ENCODE peak calls at places on chromosomes 13 and 19, in six cellular contexts. Z, Q, B, G, N and K are unnamed samples.

GRCh38 chr13:105569816-105570215 is 965.6 kb downstream of the EFNB2 start:
- DNase-seq in G (no peak), N (peak; percentile 12), B (no peak), Q (no peak), Z (no peak), K (no peak)

GRCh38 chr13:95552539-95553270 is at the start of gene CLDN10:
- DNase-seq in N (peak; percentile 93), G (no peak), B (no peak), Z (no peak), Q (no peak), K (no peak)

GRCh38 chr19:28980236-28980868 is 232.6 kb downstream of the UQCRFS1 start:
- DNase-seq in Z (no peak), N (no peak), G (peak; percentile 45), B (peak; percentile 61), Q (no peak), K (no peak)

GRCh38 chr13:42272115-42272756 is at the start of gene AKAP11:
- DNase-seq in Q (no peak), Z (peak; percentile 26), G (peak; percentile 24), B (peak; percentile 35), N (no peak), K (peak; percentile 68)

GRCh38 chr13:101026328-101026727 is 351.7 kb upstream of the TMTC4 start:
- DNase-seq in N (no peak), B (no peak), G (no peak), Z (no peak), Q (no peak), K (no peak)

GRCh38 chr13:102131246-102131645 is 270.6 kb downstream of the FGF14 start:
- DNase-seq in N (no peak), B (no peak), Q (no peak), Z (no peak), G (no peak), K (no peak)

GRCh38 chr19:4206818-4207484 is 22.4 kb upstream of the EBI3 start:
- DNase-seq in B (peak; percentile 38), G (no peak), Q (no peak), Z (no peak), N (no peak), K (no peak)

GRCh38 chr19:47414469-47414868 is 4.9 kb downstream of the MEIS3 start:
- DNase-seq in Q (no peak), N (peak; percentile 43), B (no peak), Z (no peak), G (no peak), K (no peak)

GRCh38 chr13:103200118-103200885 is 134.1 kb upstream of the SLC10A2 start:
- DNase-seq in Z (no peak), B (no peak), Q (no peak), N (no peak), G (no peak), K (no peak)

GRCh38 chr13:25872871-25873607 is 178.8 kb downstream of the SHISA2 start:
- DNase-seq in B (no peak), N (no peak), Z (no peak), G (no peak), Q (no peak), K (no peak)

GRCh38 chr19:18021121-18021755 is 13.3 kb downstream of the ARRDC2 start:
- DNase-seq in Q (peak; percentile 52), N (no peak), B (peak; percentile 82), Z (peak; percentile 72), G (peak; percentile 91), K (no peak)

GRCh38 chr13:31119966-31120733 is 41.6 kb downstream of the HSPH1 start:
- DNase-seq in N (no peak), B (no peak), G (no peak), Z (no peak), Q (no peak), K (no peak)

GRCh38 chr19:5623397-5624153 is 692 bp downstream of the SAFB start:
- DNase-seq in Q (no peak), B (no peak), Z (no peak), N (peak; percentile 55), G (no peak), K (no peak)

GRCh38 chr13:78593652-78594494 is 9.5 kb downstream of the POU4F1 start:
- DNase-seq in Z (no peak), B (no peak), G (no peak), N (no peak), Q (no peak), K (no peak)

GRCh38 chr13:74891610-74892009 is 590.4 kb downstream of the TBC1D4 start:
- DNase-seq in Q (no peak), B (no peak), Z (peak; percentile 57), N (no peak), G (peak; percentile 28), K (no peak)

GRCh38 chr19:49799798-49800376 is 13.2 kb downstream of the FUZ start:
- DNase-seq in B (no peak), Z (no peak), G (no peak), Q (no peak), N (no peak), K (no peak)

GRCh38 chr13:42561752-42562467 is 12.0 kb upstream of the TNFSF11 start:
- DNase-seq in B (no peak), Z (no peak), N (no peak), G (peak; percentile 25), Q (no peak), K (no peak)

GRCh38 chr13:77779461-77780272 is 82.2 kb downstream of the SLAIN1 start:
- DNase-seq in N (peak; percentile 36), Q (peak; percentile 5), B (peak; percentile 75), Z (peak; percentile 54), G (peak; percentile 33), K (no peak)

GRCh38 chr19:51572908-51573307 is 1.8 kb downstream of the ZNF175 start:
- DNase-seq in G (peak; percentile 84), N (no peak), B (peak; percentile 55), Q (peak; percentile 16), Z (no peak), K (no peak)

GRCh38 chr13:59230484-59231264 is 933.1 kb downstream of the DIAPH3 start:
- DNase-seq in Q (no peak), N (no peak), Z (no peak), B (no peak), G (no peak), K (no peak)

GRCh38 chr13:63184693-63185092 is 1769.0 kb upstream of the PCDH20 start:
- DNase-seq in Z (no peak), Q (peak; percentile 7), N (no peak), B (peak; percentile 63), G (peak; percentile 98), K (no peak)

GRCh38 chr19:49213791-49214190 is 56.2 kb downstream of the TRPM4 start:
- DNase-seq in Z (no peak), B (no peak), Q (no peak), N (no peak), G (no peak), K (no peak)

GRCh38 chr13:40874138-40874776 is 84.8 kb downstream of the SLC25A15 start:
- DNase-seq in Z (no peak), N (no peak), G (no peak), Q (no peak), B (no peak), K (no peak)

GRCh38 chr13:90732049-90732448 is 615.4 kb upstream of the MIR17HG start:
- DNase-seq in G (no peak), N (no peak), Z (no peak), Q (no peak), B (no peak), K (no peak)
- TF ChIP-seq CTCF in G (peak; percentile 14), N (peak; percentile 18), Z (no peak), Q (no peak), B (peak; percentile 3), K (peak; percentile 20)

GRCh38 chr19:16376649-16377048 is 52.0 kb downstream of the KLF2 start:
- DNase-seq in Z (no peak), N (peak; percentile 59), G (no peak), Q (no peak), B (no peak), K (no peak)
- TF ChIP-seq CTCF in Z (no peak), N (peak; percentile 48), G (peak; percentile 69), Q (peak; percentile 46), B (peak; percentile 25), K (peak; percentile 62)

GRCh38 chr19:1269065-1269477 is at the start of gene CIRBP:
- DNase-seq in B (peak; percentile 99), Z (peak; percentile 100), G (peak; percentile 99), N (peak; percentile 97), Q (peak; percentile 92), K (peak; percentile 100)

GRCh38 chr19:1268392-1269064 is 604 bp upstream of the CIRBP start:
- DNase-seq in Q (no peak), N (no peak), Z (peak; percentile 30), B (no peak), G (no peak), K (no peak)

GRCh38 chr19:1270168-1270853 is 1.2 kb downstream of the CIRBP start:
- DNase-seq in G (no peak), Z (peak; percentile 52), Q (no peak), N (no peak), B (no peak), K (no peak)

GRCh38 chr19:1270854-1271527 is 1.9 kb downstream of the CIRBP start:
- DNase-seq in N (no peak), B (no peak), G (no peak), Z (peak; percentile 41), Q (no peak), K (no peak)

DNA sequence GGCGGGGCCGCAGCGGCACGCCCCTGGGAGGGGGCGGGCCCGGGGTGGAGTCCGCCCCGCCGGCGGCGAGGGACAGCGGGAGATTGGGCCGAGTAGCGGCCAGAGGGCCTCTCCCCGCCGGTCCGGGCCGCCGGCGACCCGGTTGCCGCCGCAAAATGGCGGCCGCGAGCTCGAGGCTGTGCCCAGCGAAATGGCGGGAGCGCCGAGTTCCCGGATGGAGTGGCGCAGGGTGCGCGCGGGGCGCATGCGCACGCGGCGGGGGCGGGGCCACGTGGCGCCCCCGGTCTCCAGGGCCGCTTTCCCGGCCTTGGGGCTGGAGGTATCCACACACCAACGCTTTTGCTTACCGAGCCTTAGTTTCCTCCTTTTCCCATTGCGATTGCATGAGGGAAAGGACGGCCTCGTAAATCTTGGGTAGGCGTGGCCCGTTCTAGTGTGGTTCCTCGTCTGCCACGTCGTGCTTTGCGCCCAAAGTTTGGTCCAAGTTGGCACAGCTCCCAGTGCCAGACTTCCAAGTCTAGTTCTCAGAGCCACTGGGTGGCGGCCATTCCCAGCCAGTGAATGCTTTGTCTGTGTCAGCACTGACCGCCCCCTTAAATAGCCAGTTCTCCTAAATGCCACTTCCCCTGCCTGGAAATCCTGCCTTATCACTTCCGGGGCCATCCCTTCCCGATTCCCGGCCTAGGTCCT is 491 bp downstream of the CIRBP start:
- DNase-seq in Q (no peak), G (peak; percentile 81), B (peak; percentile 91), N (peak; percentile 92), Z (peak; percentile 84), K (no peak)
- TF ChIP-seq CTCF in Q (no peak), G (peak; percentile 15), B (peak; percentile 12), N (no peak), Z (no peak), K (peak; percentile 23)

DNA sequence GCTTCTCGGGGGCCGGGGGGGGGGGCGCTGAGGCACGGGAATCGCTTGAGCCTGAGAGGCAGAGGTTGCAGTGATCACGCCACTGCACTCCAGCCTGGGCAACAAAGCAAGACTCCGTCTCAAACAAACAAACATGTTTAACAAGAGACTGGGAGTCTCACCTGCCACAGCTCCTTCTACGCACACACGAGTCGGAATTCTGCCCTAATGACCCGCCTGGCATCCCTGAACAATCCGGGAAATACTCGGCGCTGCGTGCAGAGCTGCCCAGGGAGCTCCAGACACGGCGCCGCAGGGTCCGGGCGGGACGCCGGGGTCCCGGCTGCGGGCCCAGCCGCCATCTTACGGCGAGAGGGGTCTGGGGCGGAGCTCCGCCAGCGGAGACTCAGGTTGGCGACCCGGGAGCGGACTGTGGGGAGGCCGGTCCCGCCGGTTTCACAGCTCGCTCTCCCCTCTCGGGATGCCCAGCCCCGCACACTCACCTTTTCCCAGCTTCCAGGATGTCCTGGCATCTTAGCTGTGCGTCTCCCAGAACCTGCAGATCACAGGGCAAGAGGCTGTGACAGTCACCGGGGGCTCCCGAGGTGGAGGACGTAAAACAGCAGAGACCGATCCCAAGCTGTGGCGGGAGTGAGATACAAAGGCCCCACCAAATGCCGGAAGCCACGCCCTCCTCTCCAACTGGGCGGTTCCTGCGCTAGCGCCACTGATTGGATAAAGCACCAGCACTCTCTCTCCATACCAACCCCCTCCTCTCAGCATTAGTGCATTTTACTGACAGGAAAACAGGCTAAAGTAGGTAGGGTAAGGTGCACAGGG is 23.6 kb upstream of the ZNF724 start:
- DNase-seq in B (peak; percentile 79), Q (peak; percentile 50), N (peak; percentile 93), Z (peak; percentile 95), G (peak; percentile 91), K (no peak)
- TF ChIP-seq CTCF in B (no peak), Q (peak; percentile 13), N (no peak), Z (no peak), G (peak; percentile 16), K (peak; percentile 41)